ENCODE peak calls at places on chromosomes 12 and 14, in ten cellular contexts. One of them, this sample, is unnamed.

GRCh38 chr14:87111741-87112140 is 881.2 kb downstream of the GALC start:
- DNase-seq in psoas muscle: no peak
- DNase-seq in tibial nerve: no peak
- DNase-seq in A673: no peak
- DNase-seq in brain microvascular endothelial cell: no peak
- DNase-seq in CD8-positive, alpha-beta T cell: no peak
- DNase-seq in Peyer's patch: no peak
- DNase-seq in Caco-2: no peak
- DNase-seq in neural progenitor cell: no peak
- DNase-seq in WERI-Rb-1: no peak
- DNase-seq in this sample: no peak

GRCh38 chr14:89368490-89369477 is 48.2 kb downstream of the FOXN3 start:
- DNase-seq in psoas muscle: no peak
- DNase-seq in tibial nerve: no peak
- DNase-seq in A673: no peak
- DNase-seq in brain microvascular endothelial cell: no peak
- DNase-seq in CD8-positive, alpha-beta T cell: no peak
- DNase-seq in Peyer's patch: no peak
- DNase-seq in Caco-2: peak; percentile 72
- DNase-seq in neural progenitor cell: no peak
- DNase-seq in WERI-Rb-1: no peak
- DNase-seq in this sample: no peak

GRCh38 chr14:92568621-92569479 is 55.3 kb downstream of the RIN3 start:
- DNase-seq in psoas muscle: peak; percentile 51
- DNase-seq in tibial nerve: no peak
- DNase-seq in A673: no peak
- DNase-seq in brain microvascular endothelial cell: no peak
- DNase-seq in CD8-positive, alpha-beta T cell: peak; percentile 51
- DNase-seq in Peyer's patch: peak; percentile 68
- DNase-seq in Caco-2: no peak
- DNase-seq in neural progenitor cell: no peak
- DNase-seq in WERI-Rb-1: no peak
- DNase-seq in this sample: peak; percentile 52

GRCh38 chr14:103530390-103530789 is 1.4 kb downstream of the TRMT61A start:
- DNase-seq in psoas muscle: peak; percentile 56
- DNase-seq in tibial nerve: no peak
- DNase-seq in A673: no peak
- DNase-seq in brain microvascular endothelial cell: no peak
- DNase-seq in CD8-positive, alpha-beta T cell: peak; percentile 25
- DNase-seq in Peyer's patch: no peak
- DNase-seq in Caco-2: no peak
- DNase-seq in neural progenitor cell: peak; percentile 89
- DNase-seq in WERI-Rb-1: no peak
- DNase-seq in this sample: no peak

GRCh38 chr14:32932921-32933622 is 5.6 kb upstream of the NPAS3 start:
- DNase-seq in psoas muscle: peak; percentile 63
- DNase-seq in tibial nerve: no peak
- DNase-seq in A673: no peak
- DNase-seq in brain microvascular endothelial cell: no peak
- DNase-seq in CD8-positive, alpha-beta T cell: no peak
- DNase-seq in Peyer's patch: no peak
- DNase-seq in Caco-2: no peak
- DNase-seq in neural progenitor cell: peak; percentile 67
- DNase-seq in WERI-Rb-1: peak; percentile 19
- DNase-seq in this sample: no peak

GRCh38 chr12:72072613-72073212 is 134.1 kb downstream of the TPH2 start:
- DNase-seq in psoas muscle: no peak
- DNase-seq in tibial nerve: no peak
- DNase-seq in A673: peak; percentile 35
- DNase-seq in brain microvascular endothelial cell: no peak
- DNase-seq in CD8-positive, alpha-beta T cell: no peak
- DNase-seq in Peyer's patch: no peak
- DNase-seq in Caco-2: no peak
- DNase-seq in neural progenitor cell: no peak
- DNase-seq in WERI-Rb-1: no peak
- DNase-seq in this sample: no peak

GRCh38 chr12:110635055-110635454 is 21.1 kb downstream of the TCTN1 start:
- DNase-seq in psoas muscle: no peak
- DNase-seq in tibial nerve: no peak
- DNase-seq in A673: no peak
- DNase-seq in brain microvascular endothelial cell: no peak
- DNase-seq in CD8-positive, alpha-beta T cell: no peak
- DNase-seq in Peyer's patch: no peak
- DNase-seq in Caco-2: no peak
- DNase-seq in neural progenitor cell: no peak
- DNase-seq in WERI-Rb-1: no peak
- DNase-seq in this sample: no peak

GRCh38 chr12:83666690-83667089 is 980.0 kb downstream of the TMTC2 start:
- DNase-seq in psoas muscle: no peak
- DNase-seq in tibial nerve: no peak
- DNase-seq in A673: no peak
- DNase-seq in brain microvascular endothelial cell: no peak
- DNase-seq in CD8-positive, alpha-beta T cell: no peak
- DNase-seq in Peyer's patch: no peak
- DNase-seq in Caco-2: no peak
- DNase-seq in neural progenitor cell: no peak
- DNase-seq in WERI-Rb-1: no peak
- DNase-seq in this sample: no peak

GRCh38 chr14:41016213-41016612 is 590.5 kb upstream of the LRFN5 start:
- DNase-seq in psoas muscle: no peak
- DNase-seq in tibial nerve: no peak
- DNase-seq in A673: no peak
- DNase-seq in brain microvascular endothelial cell: no peak
- DNase-seq in CD8-positive, alpha-beta T cell: no peak
- DNase-seq in Peyer's patch: no peak
- DNase-seq in Caco-2: peak; percentile 3
- DNase-seq in neural progenitor cell: no peak
- DNase-seq in WERI-Rb-1: no peak
- DNase-seq in this sample: no peak

GRCh38 chr14:93051600-93052546 is 63.9 kb downstream of the ITPK1 start:
- DNase-seq in psoas muscle: no peak
- DNase-seq in tibial nerve: no peak
- DNase-seq in A673: no peak
- DNase-seq in brain microvascular endothelial cell: no peak
- DNase-seq in CD8-positive, alpha-beta T cell: no peak
- DNase-seq in Peyer's patch: no peak
- DNase-seq in Caco-2: no peak
- DNase-seq in neural progenitor cell: peak; percentile 40
- DNase-seq in WERI-Rb-1: no peak
- DNase-seq in this sample: no peak

GRCh38 chr12:61250303-61250702 is 1009.9 kb upstream of the USP15 start:
- DNase-seq in psoas muscle: no peak
- DNase-seq in tibial nerve: no peak
- DNase-seq in A673: no peak
- DNase-seq in brain microvascular endothelial cell: peak; percentile 15
- DNase-seq in CD8-positive, alpha-beta T cell: no peak
- DNase-seq in Peyer's patch: no peak
- DNase-seq in Caco-2: no peak
- DNase-seq in neural progenitor cell: no peak
- DNase-seq in WERI-Rb-1: no peak
- DNase-seq in this sample: no peak

GRCh38 chr14:69531135-69531534 is 43.5 kb downstream of the CCDC177 start:
- DNase-seq in psoas muscle: no peak
- DNase-seq in tibial nerve: no peak
- DNase-seq in A673: no peak
- DNase-seq in brain microvascular endothelial cell: no peak
- DNase-seq in CD8-positive, alpha-beta T cell: no peak
- DNase-seq in Peyer's patch: no peak
- DNase-seq in Caco-2: no peak
- DNase-seq in neural progenitor cell: no peak
- DNase-seq in WERI-Rb-1: no peak
- DNase-seq in this sample: no peak

DNA sequence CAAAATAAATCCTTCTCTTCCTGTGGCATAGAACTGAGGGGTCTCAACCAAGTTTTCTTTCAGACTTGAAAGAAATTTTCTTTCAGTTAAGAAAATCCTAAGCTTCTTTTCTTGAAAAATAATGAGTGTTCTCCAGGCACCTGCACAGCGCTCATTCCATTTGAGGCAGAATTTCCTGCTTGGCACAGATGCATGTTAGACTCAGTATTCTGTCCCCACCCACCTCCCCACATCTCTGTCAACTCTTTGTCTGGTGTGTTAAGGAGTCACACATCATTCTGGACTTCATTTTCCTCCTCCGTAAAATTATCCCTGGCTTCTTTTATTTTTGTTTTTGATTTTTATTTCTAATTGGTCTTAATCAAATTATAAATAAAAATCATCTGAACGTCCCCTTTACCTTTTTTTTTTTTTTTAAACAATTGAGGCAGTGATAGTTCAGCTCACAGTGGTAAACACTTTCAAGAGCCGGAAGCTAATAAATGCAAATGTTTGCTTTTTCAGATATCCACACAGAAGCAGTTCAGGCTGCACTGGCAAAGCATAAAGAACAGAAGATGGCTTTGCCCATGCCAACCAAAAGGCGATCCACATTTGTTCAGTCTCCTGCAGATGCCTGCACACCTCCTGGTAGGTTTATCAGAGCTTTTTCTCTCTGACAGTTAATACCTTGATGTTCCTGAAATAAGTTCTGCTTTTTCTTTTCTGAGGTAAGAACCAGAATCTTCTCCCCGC is 104.0 kb upstream of the ATF1 start:
- DNase-seq in psoas muscle: no peak
- DNase-seq in tibial nerve: no peak
- DNase-seq in A673: no peak
- DNase-seq in brain microvascular endothelial cell: no peak
- DNase-seq in CD8-positive, alpha-beta T cell: no peak
- DNase-seq in Peyer's patch: no peak
- DNase-seq in Caco-2: no peak
- DNase-seq in neural progenitor cell: no peak
- DNase-seq in WERI-Rb-1: no peak
- DNase-seq in this sample: no peak
- H3K4me3 ChIP-seq in psoas muscle: no peak overlapping the region
- H3K4me3 ChIP-seq in tibial nerve: no peak overlapping the region
- H3K4me3 ChIP-seq in A673: no peak overlapping the region
- H3K4me3 ChIP-seq in brain microvascular endothelial cell: no peak overlapping the region
- H3K4me3 ChIP-seq in CD8-positive, alpha-beta T cell: no peak overlapping the region
- H3K4me3 ChIP-seq in Peyer's patch: no peak overlapping the region
- H3K4me3 ChIP-seq in Caco-2: no peak overlapping the region
- H3K4me3 ChIP-seq in neural progenitor cell: no peak overlapping the region
- H3K4me3 ChIP-seq in WERI-Rb-1: no peak overlapping the region
- H3K4me3 ChIP-seq in this sample: no peak overlapping the region

GRCh38 chr12:63782466-63782865 is 2.8 kb downstream of the RXYLT1 start:
- DNase-seq in psoas muscle: no peak
- DNase-seq in tibial nerve: no peak
- DNase-seq in A673: no peak
- DNase-seq in brain microvascular endothelial cell: no peak
- DNase-seq in CD8-positive, alpha-beta T cell: no peak
- DNase-seq in Peyer's patch: no peak
- DNase-seq in Caco-2: no peak
- DNase-seq in neural progenitor cell: no peak
- DNase-seq in WERI-Rb-1: no peak
- DNase-seq in this sample: no peak
- H3K36me3 ChIP-seq in psoas muscle: no peaks in the 10 kb centered on the region
- H3K36me3 ChIP-seq in tibial nerve: no peaks in the 10 kb centered on the region
- H3K36me3 ChIP-seq in A673: no peaks in the 10 kb centered on the region
- H3K36me3 ChIP-seq in brain microvascular endothelial cell: no peaks in the 10 kb centered on the region
- H3K36me3 ChIP-seq in CD8-positive, alpha-beta T cell: peaks cover 6% of the 10 kb centered on the region
- H3K36me3 ChIP-seq in Peyer's patch: no peaks in the 10 kb centered on the region
- H3K36me3 ChIP-seq in Caco-2: no peaks in the 10 kb centered on the region
- H3K36me3 ChIP-seq in neural progenitor cell: peaks cover 3% of the 10 kb centered on the region
- H3K36me3 ChIP-seq in WERI-Rb-1: peaks cover 17% of the 10 kb centered on the region
- H3K36me3 ChIP-seq in this sample: peaks cover 3% of the 10 kb centered on the region

DNA sequence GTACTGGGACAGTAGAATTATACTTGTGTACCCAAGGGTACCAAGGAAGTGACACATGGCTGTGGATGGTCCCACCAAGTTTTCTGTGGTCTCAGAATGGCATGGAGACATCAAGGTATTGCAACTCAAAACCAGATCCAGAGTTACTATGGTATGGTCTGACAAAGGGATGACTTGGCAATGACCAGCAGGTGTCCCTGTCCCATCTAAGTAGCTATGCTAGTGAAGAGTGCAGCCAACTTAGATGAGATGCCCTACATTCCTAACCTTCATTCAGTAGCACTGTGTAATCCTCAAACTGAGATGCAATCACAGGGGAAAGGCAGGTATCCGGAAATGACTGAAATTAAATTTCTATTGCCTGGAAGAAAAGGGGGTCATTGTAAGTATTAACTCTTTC is 188.7 kb upstream of the TMEM260 start:
- DNase-seq in psoas muscle: no peak
- DNase-seq in tibial nerve: no peak
- DNase-seq in A673: peak; percentile 17
- DNase-seq in brain microvascular endothelial cell: no peak
- DNase-seq in CD8-positive, alpha-beta T cell: no peak
- DNase-seq in Peyer's patch: no peak
- DNase-seq in Caco-2: peak; percentile 6
- DNase-seq in neural progenitor cell: no peak
- DNase-seq in WERI-Rb-1: no peak
- DNase-seq in this sample: no peak
- TF ChIP-seq CTCF in psoas muscle: no peak
- TF ChIP-seq CTCF in tibial nerve: no peak
- TF ChIP-seq CTCF in A673: peak; percentile 37
- TF ChIP-seq CTCF in brain microvascular endothelial cell: peak; percentile 1
- TF ChIP-seq CTCF in CD8-positive, alpha-beta T cell: no peak
- TF ChIP-seq CTCF in Peyer's patch: no peak
- TF ChIP-seq CTCF in Caco-2: peak; percentile 39
- TF ChIP-seq CTCF in neural progenitor cell: no peak
- TF ChIP-seq CTCF in WERI-Rb-1: peak; percentile 49
- TF ChIP-seq CTCF in this sample: no peak

GRCh38 chr12:5294274-5294673 is 137.6 kb upstream of the NTF3 start:
- DNase-seq in psoas muscle: no peak
- DNase-seq in tibial nerve: no peak
- DNase-seq in A673: no peak
- DNase-seq in brain microvascular endothelial cell: no peak
- DNase-seq in CD8-positive, alpha-beta T cell: no peak
- DNase-seq in Peyer's patch: no peak
- DNase-seq in Caco-2: no peak
- DNase-seq in neural progenitor cell: no peak
- DNase-seq in WERI-Rb-1: no peak
- DNase-seq in this sample: no peak

GRCh38 chr12:5295966-5296365 is 135.9 kb upstream of the NTF3 start:
- DNase-seq in psoas muscle: no peak
- DNase-seq in tibial nerve: no peak
- DNase-seq in A673: no peak
- DNase-seq in brain microvascular endothelial cell: no peak
- DNase-seq in CD8-positive, alpha-beta T cell: no peak
- DNase-seq in Peyer's patch: no peak
- DNase-seq in Caco-2: no peak
- DNase-seq in neural progenitor cell: no peak
- DNase-seq in WERI-Rb-1: no peak
- DNase-seq in this sample: no peak

GRCh38 chr12:5293773-5294172 is 138.1 kb upstream of the NTF3 start:
- DNase-seq in psoas muscle: no peak
- DNase-seq in tibial nerve: no peak
- DNase-seq in A673: no peak
- DNase-seq in brain microvascular endothelial cell: no peak
- DNase-seq in CD8-positive, alpha-beta T cell: no peak
- DNase-seq in Peyer's patch: no peak
- DNase-seq in Caco-2: no peak
- DNase-seq in neural progenitor cell: no peak
- DNase-seq in WERI-Rb-1: no peak
- DNase-seq in this sample: no peak

GRCh38 chr12:5292651-5293050 is 139.3 kb upstream of the NTF3 start:
- DNase-seq in psoas muscle: no peak
- DNase-seq in tibial nerve: no peak
- DNase-seq in A673: no peak
- DNase-seq in brain microvascular endothelial cell: no peak
- DNase-seq in CD8-positive, alpha-beta T cell: no peak
- DNase-seq in Peyer's patch: no peak
- DNase-seq in Caco-2: no peak
- DNase-seq in neural progenitor cell: no peak
- DNase-seq in WERI-Rb-1: no peak
- DNase-seq in this sample: no peak

GRCh38 chr12:5295151-5295550 is 136.8 kb upstream of the NTF3 start:
- DNase-seq in psoas muscle: no peak
- DNase-seq in tibial nerve: no peak
- DNase-seq in A673: no peak
- DNase-seq in brain microvascular endothelial cell: no peak
- DNase-seq in CD8-positive, alpha-beta T cell: no peak
- DNase-seq in Peyer's patch: no peak
- DNase-seq in Caco-2: no peak
- DNase-seq in neural progenitor cell: no peak
- DNase-seq in WERI-Rb-1: no peak
- DNase-seq in this sample: no peak
- H3K4me3 ChIP-seq in psoas muscle: no peak overlapping the region
- H3K4me3 ChIP-seq in tibial nerve: no peak overlapping the region
- H3K4me3 ChIP-seq in A673: no peak overlapping the region
- H3K4me3 ChIP-seq in brain microvascular endothelial cell: no peak overlapping the region
- H3K4me3 ChIP-seq in CD8-positive, alpha-beta T cell: no peak overlapping the region
- H3K4me3 ChIP-seq in Peyer's patch: no peak overlapping the region
- H3K4me3 ChIP-seq in Caco-2: no peak overlapping the region
- H3K4me3 ChIP-seq in neural progenitor cell: no peak overlapping the region
- H3K4me3 ChIP-seq in WERI-Rb-1: no peak overlapping the region
- H3K4me3 ChIP-seq in this sample: no peak overlapping the region

This sample was measured in GM06990.